ENCODE peak calls at places on chromosomes 13 and 19, in five cellular contexts. A is NCI-H1417, V is H54, R is thoracic aorta, S is ELR. T is an unnamed sample.

GRCh38 chr19:30374791-30375650 is 2.8 kb downstream of the ZNF536 start:
- DNase-seq in V (no peak), R (no peak), S (no peak), A (no peak), T (no peak)

GRCh38 chr13:78998736-78999135 is 339.8 kb upstream of the OBI1 start:
- DNase-seq in S (no peak), V (no peak), A (peak; percentile 53), R (no peak), T (no peak)

GRCh38 chr19:10289836-10290438 is at the start of gene ICAM5:
- DNase-seq in S (peak; percentile 62), V (peak; percentile 55), A (peak; percentile 91), R (no peak), T (no peak)

GRCh38 chr13:44903596-44903995 is 85.7 kb downstream of the NUFIP1 start:
- DNase-seq in S (no peak), R (peak; percentile 22), A (no peak), V (no peak), T (peak; percentile 77)

GRCh38 chr13:42041017-42041683 is 7.3 kb upstream of the DGKH start:
- DNase-seq in R (no peak), V (peak; percentile 19), A (peak; percentile 78), S (peak; percentile 74), T (no peak)

GRCh38 chr13:42405665-42406390 is 133.9 kb downstream of the AKAP11 start:
- DNase-seq in V (no peak), R (no peak), S (peak; percentile 76), A (no peak), T (no peak)

GRCh38 chr19:34067861-34068271 is 104.4 kb upstream of the LSM14A start:
- DNase-seq in A (no peak), S (peak; percentile 83), R (no peak), V (peak; percentile 80), T (no peak)

GRCh38 chr13:31274345-31274870 is 74.6 kb downstream of the B3GLCT start:
- DNase-seq in V (no peak), R (no peak), A (no peak), S (no peak), T (no peak)

GRCh38 chr19:47860602-47861297 is 1.7 kb downstream of the TPRX2 start:
- DNase-seq in S (no peak), R (no peak), V (no peak), A (no peak), T (no peak)

GRCh38 chr13:28219408-28220099 is 81.2 kb downstream of the PAN3 start:
- DNase-seq in R (no peak), A (no peak), S (no peak), V (no peak), T (no peak)

GRCh38 chr13:72763411-72763810 is 18.3 kb downstream of the DIS3 start:
- DNase-seq in R (no peak), A (no peak), S (no peak), V (no peak), T (no peak)

GRCh38 chr19:40280608-40281221 is 4.4 kb downstream of the AKT2 start:
- DNase-seq in V (no peak), R (no peak), A (no peak), S (no peak), T (no peak)

GRCh38 chr19:13139633-13140311 is 10.4 kb downstream of the STX10 start:
- DNase-seq in A (no peak), R (no peak), S (no peak), V (no peak), T (no peak)

GRCh38 chr19:33175886-33176669 is 18.1 kb upstream of the LRP3 start:
- DNase-seq in R (no peak), S (peak; percentile 52), A (no peak), V (no peak), T (no peak)

GRCh38 chr13:57633950-57634828 is 2.6 kb downstream of the PCDH17 start:
- DNase-seq in R (no peak), A (no peak), S (no peak), V (no peak), T (no peak)

GRCh38 chr19:44998025-44998424 is 3.2 kb upstream of the RELB start:
- DNase-seq in V (no peak), R (no peak), A (no peak), S (no peak), T (no peak)

GRCh38 chr19:13906525-13906904 is 514 bp downstream of the CC2D1A start:
- DNase-seq in S (peak; percentile 22), R (no peak), V (no peak), A (peak; percentile 68), T (no peak)

GRCh38 chr13:102651892-102652291 is 43.0 kb downstream of the METTL21C start:
- DNase-seq in R (no peak), A (no peak), S (peak; percentile 23), V (no peak), T (no peak)

GRCh38 chr13:48891586-48891985 is 84.1 kb upstream of the FNDC3A start:
- DNase-seq in R (no peak), V (peak; percentile 9), S (peak; percentile 87), A (no peak), T (no peak)

GRCh38 chr19:41261474-41262190 is 2.5 kb upstream of the HNRNPUL1 start:
- DNase-seq in V (no peak), R (no peak), A (no peak), S (no peak), T (no peak)

GRCh38 chr13:114078501-114079451 is 53.6 kb downstream of the RASA3 start:
- DNase-seq in V (no peak), R (no peak), S (peak; percentile 76), A (peak; percentile 75), T (no peak)

GRCh38 chr19:42292963-42293362 is 9.0 kb upstream of the PRR19 start:
- DNase-seq in V (no peak), R (no peak), A (no peak), S (no peak), T (no peak)

GRCh38 chr19:13098291-13099072 is 4.2 kb downstream of the LYL1 start:
- DNase-seq in V (no peak), S (peak; percentile 61), A (no peak), R (no peak), T (no peak)

GRCh38 chr19:2424686-2425621 is 2.4 kb downstream of the TIMM13 start:
- DNase-seq in A (no peak), S (peak; percentile 63), V (no peak), R (no peak), T (peak; percentile 14)

GRCh38 chr19:24159707-24160106 is 72.7 kb downstream of the ZNF254 start:
- DNase-seq in A (peak; percentile 44), R (no peak), V (no peak), S (peak; percentile 11), T (no peak)

GRCh38 chr13:102763745-102764144 is 9.8 kb downstream of the TEX30 start:
- DNase-seq in A (no peak), R (no peak), S (no peak), V (no peak), T (no peak)

GRCh38 chr13:110503979-110504499 is 57.5 kb downstream of the RAB20 start:
- DNase-seq in V (no peak), A (no peak), S (no peak), R (no peak), T (no peak)

GRCh38 chr13:28045861-28046260 is 54.5 kb downstream of the FLT3 start:
- DNase-seq in A (no peak), V (no peak), S (no peak), R (no peak), T (no peak)

GRCh38 chr19:18475762-18476331 is 37.9 kb upstream of the ISYNA1 start:
- DNase-seq in S (no peak), A (peak; percentile 15), R (no peak), V (no peak), T (no peak)

GRCh38 chr13:21039097-21039800 is 22.1 kb downstream of the LATS2 start:
- DNase-seq in R (no peak), S (no peak), A (no peak), V (no peak), T (no peak)

GRCh38 chr13:53206455-53206854 is 177.8 kb downstream of the OLFM4 start:
- DNase-seq in R (no peak), A (peak; percentile 74), V (no peak), S (no peak), T (no peak)

GRCh38 chr19:1102407-1103106 is 1.2 kb upstream of the GPX4 start:
- DNase-seq in V (peak; percentile 80), R (peak; percentile 64), A (no peak), S (peak; percentile 100), T (peak; percentile 99)

GRCh38 chr13:29573190-29573589 is 22.3 kb downstream of the SLC7A1 start:
- DNase-seq in R (no peak), A (peak; percentile 21), S (no peak), V (no peak), T (no peak)

GRCh38 chr13:112903071-112903577 is 65.9 kb upstream of the MCF2L start:
- DNase-seq in R (no peak), S (no peak), V (no peak), A (no peak), T (no peak)

GRCh38 chr13:46119883-46120614 is 15.2 kb upstream of the CPB2 start:
- DNase-seq in A (peak; percentile 35), S (peak; percentile 48), R (no peak), V (no peak), T (no peak)

GRCh38 chr19:2922987-2923386 is 21.8 kb downstream of the ZNF77 start:
- DNase-seq in V (no peak), S (peak; percentile 39), R (no peak), A (peak; percentile 33), T (no peak)

GRCh38 chr13:38350114-38350617 is 515 bp downstream of the UFM1 start:
- DNase-seq in S (peak; percentile 64), V (peak; percentile 5), R (peak; percentile 32), A (peak; percentile 81), T (peak; percentile 11)

T was measured in AG09309.